ENCODE peak calls at places on chromosomes 3 and 15, in nine cellular contexts. I is IMR-90, K is A549, C is H1, Y is tibial nerve, D is body of pancreas, G is Peyer's patch, T is ovary, Z is stomach. E is an unnamed sample. For H3K4me1, the result is how much of the 10 kb centered on the place peaks cover.

GRCh38 chr3:127492426-127492825 is 98.1 kb downstream of the TPRA1 start:
- DNase-seq in I (no peak), G (no peak), C (no peak), Y (no peak), Z (no peak), D (no peak), K (no peak), T (no peak), E (no peak)

GRCh38 chr15:63609448-63609847 is 12.3 kb downstream of the FBXL22 start:
- DNase-seq in Y (no peak), C (no peak), Z (no peak), I (no peak), T (no peak), K (no peak), D (no peak), G (no peak), E (no peak)

GRCh38 chr3:15819576-15819975 is 21.8 kb upstream of the ANKRD28 start:
- DNase-seq in I (no peak), T (no peak), D (no peak), G (no peak), K (no peak), Z (no peak), C (no peak), Y (no peak), E (no peak)

GRCh38 chr15:92197761-92198160 is 195.9 kb upstream of the ST8SIA2 start:
- DNase-seq in I (no peak), K (no peak), Y (no peak), Z (no peak), G (no peak), C (no peak), D (no peak), T (no peak), E (no peak)

GRCh38 chr15:75736256-75736655 is 23.6 kb upstream of the CSPG4 start:
- DNase-seq in C (no peak), T (no peak), I (no peak), K (no peak), G (no peak), D (no peak), Z (no peak), Y (no peak), E (no peak)

GRCh38 chr3:151630938-151631417 is 102.7 kb upstream of the AADACL2 start:
- DNase-seq in Y (no peak), T (no peak), D (no peak), K (no peak), Z (no peak), G (no peak), I (peak), C (no peak), E (no peak)

GRCh38 chr15:57320543-57321220 is 55.6 kb upstream of the CGNL1 start:
- DNase-seq in C (no peak), I (peak), T (no peak), D (no peak), Z (no peak), K (no peak), G (no peak), Y (peak), E (no peak)

GRCh38 chr15:98597666-98598065 is 50.7 kb upstream of the IGF1R start:
- DNase-seq in T (no peak), I (no peak), Y (no peak), C (no peak), D (no peak), Z (no peak), K (no peak), G (no peak), E (no peak)

GRCh38 chr3:50606596-50606995 is 5.0 kb downstream of the CISH start:
- DNase-seq in D (no peak), K (no peak), T (no peak), Z (no peak), I (no peak), G (no peak), Y (no peak), C (no peak), E (no peak)

GRCh38 chr3:141887051-141887450 is 10.6 kb downstream of the ATP1B3 start:
- DNase-seq in C (no peak), D (no peak), Z (no peak), G (no peak), T (no peak), I (no peak), K (no peak), Y (no peak), E (no peak)

GRCh38 chr3:176872771-176873209 is 324.5 kb downstream of the TBL1XR1 start:
- DNase-seq in C (peak), Y (peak), Z (peak), T (peak), I (peak), D (peak), K (no peak), G (peak), E (peak)

GRCh38 chr15:98226578-98226977 is 266.1 kb downstream of the ARRDC4 start:
- DNase-seq in K (no peak), T (no peak), D (no peak), I (no peak), Z (no peak), C (no peak), G (no peak), Y (no peak), E (no peak)

GRCh38 chr3:155416500-155417118 is 123.1 kb upstream of the STRIT1 start:
- DNase-seq in C (no peak), D (no peak), Y (no peak), T (no peak), Z (no peak), K (peak), I (peak), G (no peak), E (no peak)

GRCh38 chr3:9695322-9695721 is 8.3 kb upstream of the CPNE9 start:
- DNase-seq in C (no peak), K (no peak), D (no peak), T (no peak), I (no peak), Z (no peak), Y (no peak), G (no peak), E (no peak)

GRCh38 chr15:75234191-75234810 is 23.8 kb upstream of the GOLGA6C start:
- DNase-seq in I (no peak), T (no peak), G (peak), Z (no peak), K (no peak), Y (no peak), C (no peak), D (no peak), E (no peak)

GRCh38 chr3:21654662-21655061 is 96.3 kb downstream of the ZNF385D start:
- DNase-seq in C (no peak), D (no peak), Z (no peak), T (no peak), K (no peak), G (no peak), Y (no peak), I (peak), E (no peak)

GRCh38 chr15:77811270-77811669 is 178.6 kb upstream of the LINGO1 start:
- DNase-seq in K (no peak), I (no peak), D (no peak), G (no peak), Z (no peak), T (no peak), C (no peak), Y (no peak), E (no peak)

GRCh38 chr3:52705688-52706686 is at the start of the genes GLT8D1 and SPCS1:
- DNase-seq in C (no peak), G (peak), Y (peak), D (peak), K (peak), Z (peak), I (peak), T (peak), E (peak)

GRCh38 chr3:102182162-102182561 is 252.7 kb upstream of the ZPLD1 start:
- DNase-seq in K (no peak), C (no peak), G (peak), Z (peak), Y (no peak), I (peak), D (peak), T (no peak), E (no peak)
- H3K4me1 ChIP-seq in K (half or more), C (under half), G (under half), Z (under half), Y (under half), I (under half), D (half or more), T (under half), E (under half)

DNA sequence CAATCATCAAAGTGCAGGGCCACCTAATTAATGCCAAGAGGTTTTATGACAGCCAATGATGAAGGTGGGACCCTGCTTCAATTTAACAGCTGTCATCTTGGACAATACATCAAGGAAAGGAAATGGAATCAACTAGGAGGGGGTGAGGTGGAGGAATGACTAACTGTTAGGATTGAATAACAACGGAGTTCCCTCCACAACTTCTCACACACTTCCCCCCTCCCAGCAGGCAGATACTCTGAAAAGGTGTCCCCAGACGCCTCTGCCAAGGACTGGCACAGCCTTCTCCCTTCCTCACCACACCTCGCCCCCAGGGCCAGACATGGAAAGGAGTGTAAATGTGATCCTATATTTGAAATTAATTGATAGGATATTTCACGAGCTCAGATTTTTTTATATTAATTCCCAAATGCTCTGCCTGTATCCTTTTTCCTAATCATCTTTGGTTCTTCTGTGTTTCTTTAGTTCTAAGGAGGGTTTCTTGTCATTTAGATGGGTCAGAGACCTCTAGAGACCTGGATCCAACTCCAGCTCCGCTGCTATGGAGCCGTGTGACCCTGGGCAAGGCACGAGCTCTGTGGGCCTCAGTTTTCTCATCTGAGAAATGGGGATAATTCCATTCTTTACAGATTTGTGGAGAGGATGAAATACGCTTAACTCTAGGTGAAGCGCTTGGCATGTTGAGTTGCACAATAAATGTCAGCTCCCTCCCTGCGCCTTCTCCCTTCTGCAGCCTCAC is 1.1 kb downstream of the DCLK3 start:
- DNase-seq in G (no peak), T (no peak), Z (no peak), C (peak), Y (no peak), D (no peak), K (no peak), I (no peak), E (no peak)
- H3K4me3 ChIP-seq in G (no peak), T (no peak), Z (no peak), C (peak), Y (peak), D (no peak), K (peak), I (no peak), E (no peak)

DNA sequence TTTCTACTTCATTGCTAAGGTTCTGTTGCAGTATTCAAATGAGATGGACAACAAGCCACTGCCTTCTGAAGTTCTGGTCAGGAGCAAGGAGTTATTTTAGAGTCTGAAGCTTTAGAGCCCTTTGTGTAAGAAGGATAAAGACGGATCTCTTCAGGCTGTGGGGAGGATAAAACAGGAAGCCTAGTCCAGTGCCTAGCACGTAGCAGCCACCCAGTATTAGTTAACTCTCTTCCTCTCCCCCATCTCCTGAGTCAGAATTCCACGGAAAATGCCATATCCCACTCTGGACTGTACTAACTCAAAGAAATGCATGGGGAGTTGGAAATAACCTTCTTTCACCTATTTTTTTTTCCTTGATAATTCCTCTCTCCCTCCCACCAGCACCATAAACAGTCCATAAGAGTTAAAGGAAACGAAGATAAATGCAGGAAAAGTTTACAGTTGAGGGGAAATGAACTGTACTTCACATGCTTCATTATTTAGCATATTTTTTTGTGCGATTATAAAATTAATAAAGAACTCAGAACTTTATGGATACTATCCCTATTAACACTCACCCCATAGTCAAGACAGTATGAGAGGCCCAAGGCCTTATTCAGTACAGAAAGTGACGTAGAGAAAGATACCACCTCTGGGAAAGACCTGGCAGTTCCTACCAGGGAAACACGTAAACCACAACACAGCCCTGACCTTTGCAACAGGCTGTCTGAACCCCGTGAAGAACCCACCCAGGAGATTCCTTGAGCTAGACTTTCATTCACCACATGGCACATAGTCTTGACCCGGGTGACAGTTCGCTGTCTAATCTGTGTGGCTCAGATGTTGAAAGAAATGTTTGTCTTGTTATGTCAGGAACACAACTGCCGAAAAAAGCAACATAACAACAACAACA is 9.2 kb downstream of the IGF2BP2 start:
- DNase-seq in G (no peak), Y (no peak), D (no peak), Z (no peak), K (no peak), I (peak), T (no peak), C (no peak), E (no peak)
- TF ChIP-seq POLR2A in G (no peak), Y (no peak), D (no peak), Z (no peak), K (no peak), I (no peak), T (no peak), C (no peak), E (no peak)

GRCh38 chr3:30660128-30660525 is 53.7 kb downstream of the TGFBR2 start:
- DNase-seq in G (no peak), Z (no peak), K (no peak), D (no peak), Y (no peak), I (no peak), C (no peak), T (no peak), E (no peak)

GRCh38 chr3:30657914-30658313 is 51.5 kb downstream of the TGFBR2 start:
- DNase-seq in K (no peak), G (no peak), D (no peak), Y (no peak), I (peak), Z (no peak), C (no peak), T (no peak), E (no peak)

GRCh38 chr3:30660656-30661055 is 54.3 kb downstream of the TGFBR2 start:
- DNase-seq in C (no peak), K (no peak), G (no peak), I (no peak), Y (no peak), D (no peak), Z (no peak), T (no peak), E (no peak)

GRCh38 chr3:30658328-30659052 is 52.1 kb downstream of the TGFBR2 start:
- DNase-seq in Y (no peak), G (peak), D (no peak), T (no peak), K (no peak), I (peak), Z (no peak), C (no peak), E (no peak)

GRCh38 chr3:30659270-30660127 is 53.1 kb downstream of the TGFBR2 start:
- DNase-seq in T (no peak), C (no peak), Y (no peak), K (peak), G (no peak), D (no peak), I (peak), Z (no peak), E (no peak)
- H3K4me1 ChIP-seq in T (under half), C (under half), Y (half or more), K (under half), G (half or more), D (under half), I (under half), Z (half or more), E (under half)

E was measured in prostate gland.